ENCODE peak calls at places on chromosome 14, in nine cellular contexts. T, G, K, B, Z, M, X, C and U are unnamed samples.

GRCh38 chr14:72856530-72857264 is 37.2 kb downstream of the DPF3 start:
- DNase-seq in T (no peak), G (no peak), K (no peak), B (no peak), Z (no peak), M (no peak), X (no peak), C (no peak), U (no peak)

GRCh38 chr14:91230363-91231035 is 14.0 kb downstream of the GPR68 start:
- DNase-seq in T (no peak), G (no peak), K (no peak), B (no peak), Z (no peak), M (peak), X (peak), C (no peak), U (no peak)

GRCh38 chr14:88825503-88825902 is 1.1 kb downstream of the TTC8 start:
- DNase-seq in T (no peak), G (no peak), K (no peak), B (no peak), Z (no peak), M (no peak), X (no peak), C (no peak), U (no peak)

GRCh38 chr14:28142400-28143015 is 624.1 kb upstream of the FOXG1 start:
- DNase-seq in T (peak), G (no peak), K (no peak), B (no peak), Z (no peak), M (no peak), X (no peak), C (peak), U (no peak)

GRCh38 chr14:105138551-105139111 is 29.9 kb downstream of the JAG2 start:
- DNase-seq in T (no peak), G (no peak), K (no peak), B (no peak), Z (no peak), M (no peak), X (no peak), C (no peak), U (no peak)

GRCh38 chr14:64040044-64040443 is 187.2 kb downstream of the SYNE2 start:
- DNase-seq in T (no peak), G (no peak), K (no peak), B (no peak), Z (no peak), M (no peak), X (peak), C (no peak), U (no peak)

GRCh38 chr14:68685419-68686211 is 107.3 kb downstream of the ZFP36L1 start:
- DNase-seq in T (no peak), G (peak), K (peak), B (peak), Z (peak), M (peak), X (peak), C (no peak), U (peak)

GRCh38 chr14:85313801-85314207 is 216.1 kb upstream of the FLRT2 start:
- DNase-seq in T (no peak), G (no peak), K (no peak), B (no peak), Z (no peak), M (no peak), X (no peak), C (no peak), U (no peak)

GRCh38 chr14:68707496-68707895 is 85.4 kb downstream of the ZFP36L1 start:
- DNase-seq in T (no peak), G (no peak), K (no peak), B (no peak), Z (no peak), M (no peak), X (no peak), C (no peak), U (no peak)